ENCODE peak calls at places on chromosomes 16 and 17, in ten cellular contexts. V is lower lobe of right lung; Q is AG10803; S is fibroblast of lung; X is fibroblast of pulmonary artery; J is small intestine; L is cardiac muscle cell; B is IMR-90; P is fibroblast of mammary gland; Z is effector memory CD4-positive, alpha-beta T cell. E is an unnamed sample.

GRCh38 chr17:73644145-73645049 is at the start of gene SDK2:
- DNase-seq in S (no peak), B (no peak), Q (no peak), V (no peak), J (no peak), L (peak; percentile 69), X (no peak), P (no peak), Z (no peak), E (no peak)

GRCh38 chr17:65783845-65784334 is 222.4 kb upstream of the AXIN2 start:
- DNase-seq in Q (peak; percentile 90), V (no peak), X (peak; percentile 96), J (peak; percentile 90), S (peak; percentile 92), L (no peak), P (peak; percentile 94), B (peak; percentile 94), Z (no peak), E (peak; percentile 85)

GRCh38 chr17:57201481-57201880 is 54.8 kb upstream of the MSI2 start:
- DNase-seq in X (no peak), V (no peak), Q (no peak), Z (no peak), S (no peak), L (no peak), J (no peak), B (no peak), P (no peak), E (no peak)

GRCh38 chr17:10216213-10216982 is 18.0 kb upstream of the GAS7 start:
- DNase-seq in P (no peak), S (no peak), X (no peak), Q (no peak), L (no peak), Z (no peak), V (no peak), B (no peak), J (no peak), E (no peak)

GRCh38 chr17:43220511-43221125 is 7.8 kb downstream of the CCDC200 start:
- DNase-seq in P (no peak), X (no peak), Q (no peak), B (no peak), S (no peak), V (no peak), L (no peak), Z (no peak), J (no peak), E (no peak)

GRCh38 chr16:4064950-4065352 is 51.3 kb downstream of the ADCY9 start:
- DNase-seq in P (no peak), X (no peak), J (peak; percentile 78), Z (no peak), B (no peak), Q (no peak), L (no peak), V (no peak), S (no peak), E (no peak)

GRCh38 chr17:77266213-77266612 is 125.4 kb downstream of the SEC14L1 start:
- DNase-seq in L (no peak), P (no peak), V (no peak), Z (no peak), S (no peak), J (no peak), Q (no peak), B (no peak), X (no peak), E (no peak)

GRCh38 chr17:77829871-77830799 is 128.4 kb upstream of the TNRC6C start:
- DNase-seq in Z (no peak), X (peak; percentile 87), Q (peak; percentile 64), V (peak; percentile 43), P (peak; percentile 78), B (peak; percentile 72), S (peak; percentile 42), L (no peak), J (no peak), E (peak; percentile 42)

GRCh38 chr16:3149630-3150345 is 15.0 kb downstream of the ZNF213 start:
- DNase-seq in Z (no peak), S (peak; percentile 61), Q (peak; percentile 63), V (peak; percentile 83), B (peak; percentile 42), L (peak; percentile 77), P (peak; percentile 53), J (peak; percentile 84), X (peak; percentile 67), E (no peak)

GRCh38 chr17:59804910-59805381 is 87.8 kb downstream of the TUBD1 start:
- DNase-seq in P (peak; percentile 66), S (peak; percentile 61), V (no peak), X (peak; percentile 52), B (no peak), Q (peak; percentile 49), L (no peak), Z (no peak), J (no peak), E (no peak)

GRCh38 chr16:53058441-53058840 is 3.6 kb downstream of the CHD9 start:
- DNase-seq in J (no peak), Z (no peak), P (no peak), S (no peak), L (no peak), B (no peak), X (no peak), V (no peak), Q (no peak), E (no peak)

GRCh38 chr17:7408341-7408740 is 696 bp downstream of the NLGN2 start:
- DNase-seq in B (no peak), L (no peak), Q (no peak), X (no peak), J (peak; percentile 12), Z (no peak), P (no peak), S (no peak), V (no peak), E (no peak)

GRCh38 chr17:7405882-7406825 is 1.5 kb upstream of the NLGN2 start:
- DNase-seq in X (no peak), P (no peak), Q (no peak), V (no peak), L (no peak), J (no peak), Z (no peak), B (no peak), S (no peak), E (no peak)

GRCh38 chr17:7408863-7409262 is 1.2 kb downstream of the NLGN2 start:
- DNase-seq in J (no peak), B (no peak), P (no peak), V (no peak), S (no peak), Z (no peak), Q (no peak), L (no peak), X (no peak), E (no peak)

GRCh38 chr17:7407033-7407432 is 612 bp upstream of the NLGN2 start:
- DNase-seq in P (no peak), V (no peak), Z (no peak), S (no peak), Q (no peak), L (no peak), J (no peak), B (no peak), X (no peak), E (no peak)

GRCh38 chr17:7407483-7408231 is at the start of gene NLGN2:
- DNase-seq in L (no peak), B (no peak), Z (no peak), J (no peak), Q (no peak), P (no peak), S (no peak), V (no peak), X (no peak), E (no peak)
- H3K4me3 ChIP-seq in L (no peak within 1 kb of the TSS), B (no peak within 1 kb of the TSS), Z (no peak within 1 kb of the TSS), J (no peak within 1 kb of the TSS), Q (peak within 1 kb of the TSS; percentile 12), P (no peak within 1 kb of the TSS), S (no peak within 1 kb of the TSS), V (no peak within 1 kb of the TSS), X (no peak within 1 kb of the TSS), E (peak within 1 kb of the TSS; percentile 18)

GRCh38 chr16:72427786-72428480 is 256.0 kb upstream of the PMFBP1 start:
- DNase-seq in B (no peak), L (no peak), Q (no peak), X (no peak), Z (no peak), V (no peak), P (no peak), S (no peak), J (no peak), E (no peak)
- H3K4me3 ChIP-seq in B (no peak overlapping the region), L (no peak overlapping the region), Q (no peak overlapping the region), X (no peak overlapping the region), Z (no peak overlapping the region), V (no peak overlapping the region), P (no peak overlapping the region), S (no peak overlapping the region), J (no peak overlapping the region), E (no peak overlapping the region)

DNA sequence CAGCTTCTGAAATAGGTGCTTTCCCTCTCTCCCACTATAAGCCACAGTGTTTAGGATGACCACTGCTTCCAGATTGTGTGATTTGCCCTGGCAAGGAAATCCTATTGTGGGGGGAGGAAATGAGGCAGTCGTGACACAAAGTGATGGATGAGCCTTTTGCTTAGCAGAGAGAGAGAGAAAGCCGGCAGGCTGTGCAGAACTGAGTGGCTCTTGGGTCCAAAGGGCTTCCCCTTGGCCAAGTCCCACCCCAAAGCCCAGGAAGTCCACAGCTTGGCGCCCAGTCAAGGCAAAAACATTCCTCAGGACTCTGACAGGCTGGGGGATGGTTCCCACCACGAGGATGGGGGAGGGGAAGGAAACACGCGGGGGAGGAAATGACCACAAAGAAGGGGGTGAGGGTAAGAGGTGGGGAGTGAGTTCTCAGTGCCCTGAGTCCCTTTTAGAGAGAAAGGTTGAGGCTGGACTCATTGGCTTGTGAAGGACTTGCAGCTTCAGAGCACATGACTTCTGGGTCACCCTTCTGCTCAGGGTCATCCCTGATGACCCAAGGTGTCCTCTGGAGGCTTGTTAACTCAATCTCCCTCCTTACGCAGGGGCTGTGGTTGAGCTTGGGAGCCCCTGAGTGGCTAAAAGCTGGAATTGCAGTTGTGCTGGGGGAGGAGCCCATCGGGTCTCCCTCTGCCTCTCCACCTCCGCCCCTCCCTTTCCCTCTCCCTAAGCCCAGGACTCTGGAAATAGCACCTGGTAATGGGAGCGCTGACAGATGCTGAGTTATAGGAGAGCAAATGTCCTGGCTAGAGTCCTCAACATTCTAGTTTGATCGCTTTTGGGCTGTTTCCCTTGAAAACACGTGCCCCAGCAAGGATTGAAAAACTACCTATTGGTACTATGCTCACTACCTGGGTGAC is 10.3 kb upstream of the MSL1 start:
- DNase-seq in Z (peak; percentile 59), L (peak; percentile 95), P (peak; percentile 99), X (peak; percentile 99), J (peak; percentile 96), Q (peak; percentile 98), B (peak; percentile 97), V (peak; percentile 84), S (peak; percentile 99), E (peak; percentile 89)
- H3K4me3 ChIP-seq in Z (peak overlapping the region; percentile 20), L (no peak overlapping the region), P (peak overlapping the region; percentile 26), X (no peak overlapping the region), J (no peak overlapping the region), Q (peak overlapping the region; percentile 36), B (no peak overlapping the region), V (peak overlapping the region; percentile 22), S (peak overlapping the region; percentile 30), E (peak overlapping the region; percentile 7)

DNA sequence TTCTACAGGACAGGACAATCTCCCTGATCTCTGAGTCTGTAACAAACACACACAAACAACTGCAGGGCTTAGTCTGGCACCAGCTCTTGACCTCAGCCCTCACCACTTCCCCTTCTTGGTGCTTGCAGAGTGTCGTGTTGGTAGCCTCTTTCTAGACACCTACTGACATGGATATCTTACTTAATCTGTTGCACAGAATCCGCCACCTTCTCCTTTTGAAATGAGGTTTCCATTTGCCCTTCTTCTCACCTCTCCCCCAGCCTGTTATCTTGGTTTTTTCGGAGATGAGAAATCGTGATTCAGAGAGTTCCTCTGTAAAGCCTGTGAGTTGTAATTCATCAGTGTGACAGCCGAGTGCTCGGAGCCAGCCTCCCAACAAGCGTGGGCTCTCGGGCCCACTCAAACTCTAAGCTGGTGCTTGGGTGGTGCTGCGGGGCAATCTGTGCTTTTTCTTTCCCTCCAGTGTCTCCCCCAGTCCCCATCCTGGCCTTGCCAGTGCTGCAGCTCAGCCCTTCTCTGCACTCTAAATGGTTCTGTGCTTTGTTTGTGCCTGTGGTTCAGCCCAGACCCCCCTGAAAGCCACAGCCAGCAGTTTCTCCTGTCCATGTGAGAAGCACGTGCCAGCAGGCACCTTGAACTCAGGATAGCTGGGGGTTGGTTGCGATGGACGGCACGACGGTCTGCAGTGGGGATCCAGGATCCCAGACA is 28.1 kb downstream of the KIAA0513 start:
- DNase-seq in X (peak; percentile 64), L (peak; percentile 61), P (peak; percentile 64), V (peak; percentile 79), Q (peak; percentile 50), B (peak; percentile 63), Z (peak; percentile 51), S (peak; percentile 74), J (peak; percentile 82), E (peak; percentile 28)
- H3K4me3 ChIP-seq in X (peak overlapping the region; percentile 46), L (no peak overlapping the region), P (peak overlapping the region; percentile 6), V (peak overlapping the region; percentile 37), Q (peak overlapping the region; percentile 42), B (peak overlapping the region; percentile 29), Z (peak overlapping the region; percentile 38), S (peak overlapping the region; percentile 36), J (no peak overlapping the region), E (peak overlapping the region; percentile 18)

E was measured in skeletal muscle cell.